ENCODE peak calls at places on chromosomes 4 and X, in five cellular contexts. G, Q, N, V and I are unnamed samples.

GRCh38 chr4:151198748-151199147 is 78.2 kb upstream of the PRSS48 start:
- DNase-seq in G (peak), Q (no peak), N (no peak), V (peak), I (no peak)

GRCh38 chrX:120517936-120518335 is 42.8 kb downstream of the CUL4B start:
- DNase-seq in G (peak), Q (no peak), N (no peak), V (peak), I (no peak)

GRCh38 chrX:40156472-40157227 is 58.9 kb upstream of the BCOR start:
- DNase-seq in G (no peak), Q (no peak), N (peak), V (no peak), I (no peak)

GRCh38 chr4:140567722-140568121 is 1.0 kb downstream of the UCP1 start:
- DNase-seq in G (no peak), Q (no peak), N (no peak), V (peak), I (peak)

GRCh38 chrX:47232803-47233332 is at the start of gene USP11:
- DNase-seq in G (peak), Q (no peak), N (peak), V (peak), I (peak)

GRCh38 chrX:21943460-21944135 is 3.1 kb downstream of the SMS start:
- DNase-seq in G (peak), Q (no peak), N (no peak), V (peak), I (no peak)

GRCh38 chr4:152591361-152591760 is 55.5 kb upstream of the FBXW7 start:
- DNase-seq in G (peak), Q (no peak), N (peak), V (peak), I (peak)

GRCh38 chr4:26317766-26318165 is 3.0 kb upstream of the RBPJ start:
- DNase-seq in G (no peak), Q (no peak), N (no peak), V (no peak), I (no peak)

GRCh38 chrX:22351966-22352365 is 79.3 kb downstream of the CBLL2 start:
- DNase-seq in G (peak), Q (no peak), N (no peak), V (no peak), I (no peak)

GRCh38 chrX:44874481-44875184 is 1.6 kb downstream of the KDM6A start:
- DNase-seq in G (peak), Q (no peak), N (no peak), V (peak), I (peak)

GRCh38 chrX:43962636-43963035 is 10.6 kb downstream of the NDP start:
- DNase-seq in G (peak), Q (no peak), N (no peak), V (no peak), I (no peak)

GRCh38 chrX:136711147-136711546 is 63.2 kb downstream of the CD40LG start:
- DNase-seq in G (peak), Q (no peak), N (peak), V (peak), I (peak)

GRCh38 chrX:1578511-1579173 is 12.8 kb upstream of the AKAP17A start:
- DNase-seq in G (no peak), Q (no peak), N (no peak), V (no peak), I (no peak)

GRCh38 chr4:87310691-87311335 is 11.9 kb downstream of the HSD17B13 start:
- DNase-seq in G (no peak), Q (no peak), N (no peak), V (peak), I (no peak)

GRCh38 chr4:25065901-25066610 is 35.3 kb upstream of the LGI2 start:
- DNase-seq in G (peak), Q (no peak), N (no peak), V (no peak), I (no peak)

GRCh38 chr4:6701371-6701770 is 7.7 kb downstream of the S100P start:
- DNase-seq in G (no peak), Q (peak), N (no peak), V (no peak), I (peak)

GRCh38 chrX:56733459-56734046 is 4.5 kb downstream of the NBDY start:
- DNase-seq in G (peak), Q (no peak), N (peak), V (peak), I (peak)

GRCh38 chrX:75746891-75747639 is 38.0 kb downstream of the MAGEE2 start:
- DNase-seq in G (peak), Q (peak), N (peak), V (peak), I (peak)

GRCh38 chrX:7614616-7615015 is 228.4 kb upstream of the VCX start:
- DNase-seq in G (no peak), Q (no peak), N (no peak), V (no peak), I (no peak)

GRCh38 chrX:14039344-14039743 is 9.7 kb upstream of the GEMIN8 start:
- DNase-seq in G (peak), Q (no peak), N (peak), V (peak), I (peak)

GRCh38 chrX:21734175-21734574 is 23.7 kb downstream of the SMPX start:
- DNase-seq in G (no peak), Q (no peak), N (no peak), V (no peak), I (peak)

GRCh38 chrX:132022115-132022862 is 813 bp upstream of the STK26 start:
- DNase-seq in G (no peak), Q (no peak), N (no peak), V (no peak), I (peak)

GRCh38 chrX:12319012-12319519 is 180.8 kb downstream of the FRMPD4 start:
- DNase-seq in G (peak), Q (no peak), N (no peak), V (peak), I (no peak)
- H3K4me3 ChIP-seq in G (no peak), Q (no peak), N (no peak), V (no peak), I (no peak)

DNA sequence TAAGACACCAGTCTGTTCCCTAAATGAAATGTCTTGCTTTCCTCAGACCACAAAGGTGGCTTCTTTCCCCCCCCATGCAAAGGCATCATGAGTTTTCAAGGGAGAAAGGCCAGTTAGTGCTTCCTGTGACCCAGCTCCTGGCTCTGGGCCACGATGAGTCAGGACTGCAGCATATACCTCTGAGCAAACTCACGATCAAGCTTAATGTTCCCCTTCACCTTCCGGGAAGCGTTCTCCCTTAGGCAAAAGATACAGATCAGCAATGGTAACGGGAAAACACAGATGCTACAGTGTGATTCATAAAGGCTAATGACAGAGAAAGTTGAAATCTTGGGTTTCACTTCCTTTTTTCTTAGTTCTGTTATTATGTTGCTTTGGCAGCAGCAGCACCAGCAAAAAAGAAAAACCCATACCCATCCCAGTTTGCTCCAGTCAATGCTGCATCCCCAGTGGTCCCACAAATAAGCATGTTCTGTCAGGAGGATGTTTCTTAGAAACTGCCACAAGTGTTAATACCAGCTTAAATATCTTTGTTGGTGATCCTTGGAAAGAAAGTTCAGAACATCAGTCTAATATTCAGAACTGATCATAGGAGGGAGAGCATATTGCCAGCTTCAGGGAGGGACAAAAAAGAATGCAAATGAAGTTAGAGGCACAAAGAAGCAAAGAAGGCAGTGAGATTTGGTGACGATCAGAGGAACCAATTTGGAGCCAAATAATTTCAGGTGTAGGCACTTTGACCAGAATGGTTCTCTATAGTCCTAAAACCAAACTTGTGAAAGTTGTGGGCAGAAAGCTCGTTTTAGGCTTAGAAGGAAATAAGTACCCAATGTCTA is 41.2 kb downstream of the LONRF3 start:
- DNase-seq in G (peak), Q (peak), N (peak), V (peak), I (peak)
- H3K4me3 ChIP-seq in G (no peak), Q (no peak), N (no peak), V (no peak), I (no peak)

GRCh38 chr4:1792832-1793495 is at the start of gene FGFR3:
- DNase-seq in G (no peak), Q (no peak), N (no peak), V (no peak), I (peak)
- H3K4me3 ChIP-seq in G (no peak), Q (peak), N (no peak), V (peak), I (peak)

GRCh38 chr4:135775909-135776308 is 1574.3 kb upstream of the PABPC4L start:
- DNase-seq in G (no peak), Q (no peak), N (no peak), V (no peak), I (no peak)

DNA sequence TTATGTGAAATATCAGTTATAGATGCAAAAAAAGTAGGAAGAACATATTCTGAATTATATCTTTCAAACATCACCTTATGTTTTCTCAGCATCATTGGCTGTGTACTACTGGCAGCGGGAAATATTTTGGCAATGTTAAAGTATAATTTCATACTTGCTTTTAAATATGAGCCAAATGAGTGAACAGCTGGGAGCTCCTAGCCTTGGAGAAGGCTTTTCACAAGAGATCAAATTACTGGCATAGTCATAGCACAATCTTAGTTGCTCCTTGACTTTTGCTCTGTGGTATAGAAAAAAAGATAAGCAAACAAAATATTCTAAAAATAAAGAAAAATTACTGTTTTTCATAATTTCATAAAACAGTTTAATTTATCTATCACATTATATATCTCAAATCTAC is 1575.8 kb upstream of the PABPC4L start:
- DNase-seq in G (no peak), Q (no peak), N (no peak), V (no peak), I (no peak)
- H3K4me3 ChIP-seq in G (no peak), Q (no peak), N (no peak), V (no peak), I (no peak)

GRCh38 chr4:77226939-77227705 is 70.1 kb downstream of the CCNG2 start:
- DNase-seq in G (no peak), Q (no peak), N (no peak), V (no peak), I (no peak)

GRCh38 chr4:77229433-77229832 is 72.4 kb downstream of the CCNG2 start:
- DNase-seq in G (no peak), Q (no peak), N (no peak), V (no peak), I (no peak)

GRCh38 chr4:77219266-77219665 is 62.3 kb downstream of the CCNG2 start:
- DNase-seq in G (no peak), Q (no peak), N (no peak), V (no peak), I (no peak)

GRCh38 chr4:77220841-77221613 is 64.0 kb downstream of the CCNG2 start:
- DNase-seq in G (peak), Q (peak), N (peak), V (peak), I (no peak)

GRCh38 chr4:77225022-77225421 is 68.0 kb downstream of the CCNG2 start:
- DNase-seq in G (no peak), Q (no peak), N (no peak), V (no peak), I (no peak)
- H3K4me3 ChIP-seq in G (no peak), Q (no peak), N (no peak), V (no peak), I (no peak)